ENCODE peak calls at places on chromosomes 4 and X, in eight cellular contexts. One of them, this sample, is unnamed.

GRCh38 chrX:45322382-45322781 is 121.7 kb upstream of the DIPK2B start:
- DNase-seq in HepG2: peak; percentile 37
- DNase-seq in SK-N-SH: no peak
- DNase-seq in K562: no peak
- DNase-seq in GM12878: no peak
- DNase-seq in H1: peak; percentile 17
- DNase-seq in endothelial cell of umbilical vein: peak; percentile 67
- DNase-seq in HCT116: peak; percentile 51
- DNase-seq in this sample: peak; percentile 8

GRCh38 chr4:155060873-155061272 is 147.6 kb upstream of the NPY2R start:
- DNase-seq in HepG2: no peak
- DNase-seq in SK-N-SH: no peak
- DNase-seq in K562: no peak
- DNase-seq in GM12878: no peak
- DNase-seq in H1: no peak
- DNase-seq in endothelial cell of umbilical vein: no peak
- DNase-seq in HCT116: no peak
- DNase-seq in this sample: no peak

GRCh38 chrX:154815274-154815818 is 10.1 kb upstream of the MPP1 start:
- DNase-seq in HepG2: no peak
- DNase-seq in SK-N-SH: no peak
- DNase-seq in K562: no peak
- DNase-seq in GM12878: no peak
- DNase-seq in H1: no peak
- DNase-seq in endothelial cell of umbilical vein: peak; percentile 10
- DNase-seq in HCT116: no peak
- DNase-seq in this sample: no peak

GRCh38 chrX:1601051-1601767 is 9.8 kb downstream of the AKAP17A start:
- DNase-seq in HepG2: no peak
- DNase-seq in SK-N-SH: no peak
- DNase-seq in K562: no peak
- DNase-seq in GM12878: no peak
- DNase-seq in H1: no peak
- DNase-seq in endothelial cell of umbilical vein: no peak
- DNase-seq in HCT116: no peak
- DNase-seq in this sample: no peak

GRCh38 chrX:101617211-101618191 is at the start of gene ARMCX6:
- DNase-seq in HepG2: peak; percentile 50
- DNase-seq in SK-N-SH: peak; percentile 87
- DNase-seq in K562: peak; percentile 70
- DNase-seq in GM12878: no peak
- DNase-seq in H1: no peak
- DNase-seq in endothelial cell of umbilical vein: peak; percentile 71
- DNase-seq in HCT116: peak; percentile 40
- DNase-seq in this sample: no peak

GRCh38 chr4:89616382-89616781 is 220.6 kb downstream of the SNCA start:
- DNase-seq in HepG2: no peak
- DNase-seq in SK-N-SH: no peak
- DNase-seq in K562: no peak
- DNase-seq in GM12878: no peak
- DNase-seq in H1: no peak
- DNase-seq in endothelial cell of umbilical vein: peak; percentile 12
- DNase-seq in HCT116: no peak
- DNase-seq in this sample: no peak

GRCh38 chr4:156422576-156422975 is 468.9 kb upstream of the CTSO start:
- DNase-seq in HepG2: no peak
- DNase-seq in SK-N-SH: no peak
- DNase-seq in K562: no peak
- DNase-seq in GM12878: no peak
- DNase-seq in H1: no peak
- DNase-seq in endothelial cell of umbilical vein: no peak
- DNase-seq in HCT116: no peak
- DNase-seq in this sample: no peak

GRCh38 chr4:126144838-126145237 is 830.1 kb downstream of the FAT4 start:
- DNase-seq in HepG2: no peak
- DNase-seq in SK-N-SH: no peak
- DNase-seq in K562: no peak
- DNase-seq in GM12878: no peak
- DNase-seq in H1: no peak
- DNase-seq in endothelial cell of umbilical vein: no peak
- DNase-seq in HCT116: no peak
- DNase-seq in this sample: no peak

GRCh38 chrX:41449615-41450014 is 2.5 kb downstream of the NYX start:
- DNase-seq in HepG2: no peak
- DNase-seq in SK-N-SH: no peak
- DNase-seq in K562: no peak
- DNase-seq in GM12878: no peak
- DNase-seq in H1: no peak
- DNase-seq in endothelial cell of umbilical vein: peak; percentile 6
- DNase-seq in HCT116: no peak
- DNase-seq in this sample: no peak

GRCh38 chrX:96407043-96407442 is 277.6 kb upstream of the DIAPH2 start:
- DNase-seq in HepG2: peak; percentile 45
- DNase-seq in SK-N-SH: no peak
- DNase-seq in K562: no peak
- DNase-seq in GM12878: no peak
- DNase-seq in H1: no peak
- DNase-seq in endothelial cell of umbilical vein: peak; percentile 57
- DNase-seq in HCT116: no peak
- DNase-seq in this sample: no peak

GRCh38 chr4:15250021-15250441 is 177.8 kb upstream of the C1QTNF7 start:
- DNase-seq in HepG2: no peak
- DNase-seq in SK-N-SH: no peak
- DNase-seq in K562: no peak
- DNase-seq in GM12878: no peak
- DNase-seq in H1: no peak
- DNase-seq in endothelial cell of umbilical vein: no peak
- DNase-seq in HCT116: no peak
- DNase-seq in this sample: no peak

GRCh38 chr4:15255537-15255936 is 172.3 kb upstream of the C1QTNF7 start:
- DNase-seq in HepG2: no peak
- DNase-seq in SK-N-SH: no peak
- DNase-seq in K562: no peak
- DNase-seq in GM12878: no peak
- DNase-seq in H1: no peak
- DNase-seq in endothelial cell of umbilical vein: no peak
- DNase-seq in HCT116: no peak
- DNase-seq in this sample: no peak

DNA sequence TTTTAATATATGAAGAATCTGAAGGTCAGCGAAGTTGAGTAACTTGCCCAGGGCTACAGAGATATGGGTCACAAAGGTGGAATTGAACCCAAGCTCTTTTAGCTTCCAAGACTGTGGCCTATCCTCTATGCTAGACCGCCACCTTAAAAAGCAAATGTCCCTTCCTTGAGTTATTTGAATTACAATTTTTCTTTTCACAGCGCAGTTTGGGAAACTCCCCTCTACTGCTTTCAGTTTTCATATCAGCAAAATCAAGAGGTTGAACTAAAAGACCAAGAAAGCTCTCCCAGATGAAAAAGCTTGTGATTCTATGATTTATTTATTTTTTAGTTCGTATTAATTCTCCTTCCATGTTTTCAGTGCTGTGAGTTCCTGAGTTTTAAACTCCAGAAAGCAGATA is 174.5 kb upstream of the C1QTNF7 start:
- DNase-seq in HepG2: no peak
- DNase-seq in SK-N-SH: no peak
- DNase-seq in K562: no peak
- DNase-seq in GM12878: peak; percentile 13
- DNase-seq in H1: no peak
- DNase-seq in endothelial cell of umbilical vein: no peak
- DNase-seq in HCT116: no peak
- DNase-seq in this sample: no peak
- H3K9ac ChIP-seq in HepG2: no peak overlapping the region
- H3K9ac ChIP-seq in SK-N-SH: no peak overlapping the region
- H3K9ac ChIP-seq in K562: no peak overlapping the region
- H3K9ac ChIP-seq in GM12878: no peak overlapping the region
- H3K9ac ChIP-seq in H1: no peak overlapping the region
- H3K9ac ChIP-seq in endothelial cell of umbilical vein: no peak overlapping the region
- H3K9ac ChIP-seq in HCT116: no peak overlapping the region
- H3K9ac ChIP-seq in this sample: no peak overlapping the region

GRCh38 chrX:153639177-153640044 is 7.6 kb upstream of the DUSP9 start:
- DNase-seq in HepG2: no peak
- DNase-seq in SK-N-SH: no peak
- DNase-seq in K562: no peak
- DNase-seq in GM12878: no peak
- DNase-seq in H1: no peak
- DNase-seq in endothelial cell of umbilical vein: no peak
- DNase-seq in HCT116: no peak
- DNase-seq in this sample: no peak

GRCh38 chrX:153641575-153642312 is 5.3 kb upstream of the DUSP9 start:
- DNase-seq in HepG2: peak; percentile 59
- DNase-seq in SK-N-SH: peak; percentile 42
- DNase-seq in K562: peak; percentile 58
- DNase-seq in GM12878: no peak
- DNase-seq in H1: no peak
- DNase-seq in endothelial cell of umbilical vein: no peak
- DNase-seq in HCT116: no peak
- DNase-seq in this sample: no peak

GRCh38 chrX:153638436-153639176 is 8.4 kb upstream of the DUSP9 start:
- DNase-seq in HepG2: no peak
- DNase-seq in SK-N-SH: peak; percentile 69
- DNase-seq in K562: peak; percentile 2
- DNase-seq in GM12878: no peak
- DNase-seq in H1: no peak
- DNase-seq in endothelial cell of umbilical vein: no peak
- DNase-seq in HCT116: no peak
- DNase-seq in this sample: no peak

GRCh38 chrX:153640736-153641574 is 6.0 kb upstream of the DUSP9 start:
- DNase-seq in HepG2: no peak
- DNase-seq in SK-N-SH: peak; percentile 25
- DNase-seq in K562: no peak
- DNase-seq in GM12878: no peak
- DNase-seq in H1: no peak
- DNase-seq in endothelial cell of umbilical vein: no peak
- DNase-seq in HCT116: no peak
- DNase-seq in this sample: no peak

DNA sequence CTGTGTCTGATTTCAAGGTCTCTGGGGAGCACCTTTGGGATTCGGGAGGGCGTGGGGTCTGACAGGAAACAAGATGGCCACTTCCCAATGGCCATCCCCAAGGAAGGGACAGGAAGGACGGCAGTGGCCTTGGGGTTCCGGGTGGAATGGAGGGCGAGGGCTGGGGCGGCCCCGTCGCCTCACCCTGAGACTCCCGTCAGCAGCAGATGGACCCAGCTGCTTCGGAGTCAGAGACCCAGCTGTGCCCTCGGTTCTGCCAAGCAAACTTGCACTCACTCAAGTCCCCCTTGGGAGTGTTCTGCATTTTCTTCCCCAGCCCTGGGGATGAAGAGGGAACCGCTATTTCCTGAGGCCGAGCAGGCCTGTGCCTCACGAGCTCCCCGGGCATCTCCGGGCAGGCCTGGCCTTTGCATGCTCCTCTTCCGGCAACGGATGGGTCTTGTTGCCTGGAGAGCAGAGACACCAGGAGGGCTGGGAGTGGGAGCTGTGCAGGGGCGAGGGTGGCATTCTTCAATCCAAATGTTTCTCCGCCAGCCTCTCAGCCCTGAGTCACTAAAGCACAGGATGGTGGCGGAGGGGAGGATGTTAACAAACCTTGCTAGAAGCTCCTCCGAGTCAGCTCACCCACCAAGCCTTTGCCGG is 6.8 kb upstream of the DUSP9 start:
- DNase-seq in HepG2: no peak
- DNase-seq in SK-N-SH: peak; percentile 25
- DNase-seq in K562: no peak
- DNase-seq in GM12878: no peak
- DNase-seq in H1: no peak
- DNase-seq in endothelial cell of umbilical vein: no peak
- DNase-seq in HCT116: no peak
- DNase-seq in this sample: no peak
- TF ChIP-seq POLR2AphosphoS5 in HepG2: no peak
- TF ChIP-seq POLR2AphosphoS5 in SK-N-SH: no peak
- TF ChIP-seq POLR2AphosphoS5 in K562: no peak
- TF ChIP-seq POLR2AphosphoS5 in GM12878: no peak
- TF ChIP-seq POLR2AphosphoS5 in H1: no peak
- TF ChIP-seq POLR2AphosphoS5 in endothelial cell of umbilical vein: no peak
- TF ChIP-seq POLR2AphosphoS5 in HCT116: no peak
- TF ChIP-seq POLR2AphosphoS5 in this sample: no peak

GRCh38 chrX:143632625-143633387 is 3.1 kb downstream of the SLITRK4 start:
- DNase-seq in HepG2: no peak
- DNase-seq in SK-N-SH: no peak
- DNase-seq in K562: no peak
- DNase-seq in GM12878: no peak
- DNase-seq in H1: no peak
- DNase-seq in endothelial cell of umbilical vein: no peak
- DNase-seq in HCT116: no peak
- DNase-seq in this sample: no peak
- H3K4me3 ChIP-seq in HepG2: no peak overlapping the region
- H3K4me3 ChIP-seq in SK-N-SH: no peak overlapping the region
- H3K4me3 ChIP-seq in K562: no peak overlapping the region
- H3K4me3 ChIP-seq in GM12878: no peak overlapping the region
- H3K4me3 ChIP-seq in H1: peak overlapping the region; percentile 59
- H3K4me3 ChIP-seq in endothelial cell of umbilical vein: no peak overlapping the region
- H3K4me3 ChIP-seq in HCT116: no peak overlapping the region
- H3K4me3 ChIP-seq in this sample: peak overlapping the region; percentile 76

GRCh38 chr4:40056722-40057539 is at the start of gene N4BP2:
- DNase-seq in HepG2: peak; percentile 84
- DNase-seq in SK-N-SH: peak; percentile 93
- DNase-seq in K562: peak; percentile 85
- DNase-seq in GM12878: peak; percentile 5
- DNase-seq in H1: no peak
- DNase-seq in endothelial cell of umbilical vein: peak; percentile 88
- DNase-seq in HCT116: peak; percentile 57
- DNase-seq in this sample: no peak

GRCh38 chr4:40058854-40059253 is 2.2 kb downstream of the N4BP2 start:
- DNase-seq in HepG2: no peak
- DNase-seq in SK-N-SH: no peak
- DNase-seq in K562: no peak
- DNase-seq in GM12878: no peak
- DNase-seq in H1: no peak
- DNase-seq in endothelial cell of umbilical vein: no peak
- DNase-seq in HCT116: no peak
- DNase-seq in this sample: no peak

GRCh38 chr4:40058121-40058520 is 1.5 kb downstream of the N4BP2 start:
- DNase-seq in HepG2: no peak
- DNase-seq in SK-N-SH: peak; percentile 36
- DNase-seq in K562: peak; percentile 19
- DNase-seq in GM12878: no peak
- DNase-seq in H1: no peak
- DNase-seq in endothelial cell of umbilical vein: no peak
- DNase-seq in HCT116: no peak
- DNase-seq in this sample: no peak

GRCh38 chr4:40057540-40058091 is 966 bp downstream of the N4BP2 start:
- DNase-seq in HepG2: peak; percentile 97
- DNase-seq in SK-N-SH: peak; percentile 84
- DNase-seq in K562: peak; percentile 93
- DNase-seq in GM12878: peak; percentile 85
- DNase-seq in H1: no peak
- DNase-seq in endothelial cell of umbilical vein: peak; percentile 97
- DNase-seq in HCT116: peak; percentile 96
- DNase-seq in this sample: peak; percentile 94

DNA sequence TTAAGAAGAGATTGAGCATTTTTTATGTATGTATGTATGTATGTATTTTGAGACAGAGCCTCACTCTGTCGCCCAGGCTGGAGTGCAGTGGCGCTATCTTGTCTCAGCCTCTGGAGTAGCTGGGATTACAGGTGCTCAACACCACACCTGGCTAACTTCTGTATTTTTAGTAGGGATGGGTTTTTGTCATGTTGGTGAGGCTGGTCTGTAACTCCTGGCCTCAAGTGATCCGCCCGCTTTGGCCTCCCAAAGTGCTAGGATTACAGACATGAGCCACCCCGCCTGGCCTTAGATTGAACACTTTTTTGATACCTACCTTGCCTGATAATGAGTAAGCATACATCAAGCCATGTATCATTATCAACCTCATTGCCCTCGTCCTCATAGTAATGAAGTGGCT is 2.7 kb downstream of the N4BP2 start:
- DNase-seq in HepG2: no peak
- DNase-seq in SK-N-SH: no peak
- DNase-seq in K562: no peak
- DNase-seq in GM12878: no peak
- DNase-seq in H1: no peak
- DNase-seq in endothelial cell of umbilical vein: no peak
- DNase-seq in HCT116: no peak
- DNase-seq in this sample: no peak
- H3K9ac ChIP-seq in HepG2: no peak overlapping the region
- H3K9ac ChIP-seq in SK-N-SH: no peak overlapping the region
- H3K9ac ChIP-seq in K562: peak overlapping the region; percentile 96
- H3K9ac ChIP-seq in GM12878: no peak overlapping the region
- H3K9ac ChIP-seq in H1: no peak overlapping the region
- H3K9ac ChIP-seq in endothelial cell of umbilical vein: no peak overlapping the region
- H3K9ac ChIP-seq in HCT116: no peak overlapping the region
- H3K9ac ChIP-seq in this sample: no peak overlapping the region